ENCODE peak calls at places on chromosomes 12 and 14, in eight cellular contexts. R is spleen; L is thoracic aorta; Q is tibial artery; I is endodermal cell; D is CD8-positive, alpha-beta memory T cell; S is heart left ventricle; C is effector memory CD4-positive, alpha-beta T cell. O is an unnamed sample. For H3K36me3 and H3K4me1, the result is how much of the 10 kb centered on the place peaks cover.

GRCh38 chr12:127389923-127390322 is 877.0 kb upstream of the TMEM132C start:
- DNase-seq in L (no peak), Q (no peak), R (no peak), I (peak), D (no peak), S (no peak), C (no peak), O (no peak)

GRCh38 chr12:12562016-12562483 is 613 bp downstream of the DUSP16 start:
- DNase-seq in R (peak), Q (peak), I (peak), S (peak), D (peak), L (no peak), C (peak), O (peak)

GRCh38 chr14:105258846-105259245 is 10.5 kb downstream of the BTBD6 start:
- DNase-seq in S (no peak), I (no peak), Q (no peak), R (no peak), L (no peak), D (no peak), C (no peak), O (no peak)

GRCh38 chr14:100875126-100875525 is 28.4 kb downstream of the RTL1 start:
- DNase-seq in D (no peak), S (no peak), L (no peak), R (peak), I (no peak), C (no peak), Q (peak), O (peak)

GRCh38 chr14:41586237-41586636 is 20.4 kb upstream of the LRFN5 start:
- DNase-seq in S (no peak), D (no peak), R (no peak), C (no peak), Q (no peak), I (no peak), L (no peak), O (no peak)

GRCh38 chr12:131494141-131494733 is 216.7 kb upstream of the SFSWAP start:
- DNase-seq in R (no peak), L (no peak), D (no peak), S (no peak), C (no peak), Q (no peak), I (peak), O (no peak)

GRCh38 chr12:79555006-79555925 is 135.5 kb downstream of the PAWR start:
- DNase-seq in R (no peak), S (no peak), I (no peak), L (no peak), C (no peak), D (no peak), Q (no peak), O (no peak)

GRCh38 chr12:89469361-89469760 is 55.2 kb downstream of the GALNT4 start:
- DNase-seq in I (no peak), L (no peak), C (no peak), S (no peak), Q (no peak), R (no peak), D (no peak), O (no peak)

GRCh38 chr12:111446044-111446581 is 40.4 kb downstream of the SH2B3 start:
- DNase-seq in Q (peak), L (no peak), S (peak), C (no peak), I (peak), D (no peak), R (no peak), O (no peak)

GRCh38 chr12:14495326-14495725 is 72.4 kb downstream of the PLBD1 start:
- DNase-seq in C (no peak), D (no peak), Q (no peak), R (no peak), S (no peak), I (no peak), L (no peak), O (no peak)
- H3K36me3 ChIP-seq in C (half or more), D (half or more), Q (half or more), R (half or more), S (half or more), I (half or more), L (under half), O (half or more)

GRCh38 chr12:39380090-39380489 is 62.8 kb downstream of the KIF21A start:
- DNase-seq in R (no peak), Q (no peak), I (no peak), S (no peak), D (no peak), L (no peak), C (no peak), O (no peak)

GRCh38 chr12:39386335-39386734 is 56.6 kb downstream of the KIF21A start:
- DNase-seq in I (no peak), C (no peak), S (no peak), R (no peak), D (no peak), L (no peak), Q (no peak), O (no peak)

GRCh38 chr12:39378346-39378745 is 64.6 kb downstream of the KIF21A start:
- DNase-seq in C (no peak), I (no peak), S (no peak), L (no peak), D (no peak), Q (no peak), R (no peak), O (no peak)

DNA sequence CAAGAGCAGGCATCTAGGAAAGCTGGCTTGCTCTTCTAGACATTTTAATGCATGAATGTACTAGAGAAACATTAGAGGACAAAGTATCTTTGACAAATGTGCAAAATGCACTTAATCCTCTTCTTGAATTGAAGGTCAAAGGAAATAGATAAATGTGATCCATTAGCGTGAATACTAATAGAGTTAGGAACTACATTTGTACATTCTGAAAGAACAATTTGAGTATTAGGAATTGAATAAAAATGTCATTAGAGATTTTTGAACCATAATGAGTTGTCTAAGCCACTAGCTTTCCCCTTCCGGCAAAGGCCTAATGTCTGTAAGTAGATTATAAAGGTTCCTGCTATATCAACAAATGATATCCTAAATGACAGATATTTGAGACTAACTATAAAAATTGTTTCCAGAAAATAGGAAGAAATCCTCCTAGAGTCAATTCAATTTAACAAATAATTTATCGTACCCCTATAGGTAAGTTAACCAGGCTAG is 59.8 kb downstream of the KIF21A start:
- DNase-seq in S (no peak), I (no peak), Q (no peak), L (no peak), R (no peak), C (no peak), D (no peak), O (no peak)
- H3K4me1 ChIP-seq in S (under half), I (under half), Q (under half), L (under half), R (under half), C (under half), D (under half), O (under half)

GRCh38 chr14:68969278-68969677 is 9.8 kb downstream of the ACTN1 start:
- DNase-seq in S (no peak), I (peak), D (no peak), L (no peak), Q (no peak), C (no peak), R (peak), O (no peak)
- H3K36me3 ChIP-seq in S (under half), I (half or more), D (under half), L (under half), Q (under half), C (under half), R (under half), O (under half)

GRCh38 chr12:122392411-122392810 is 30.1 kb downstream of the CLIP1 start:
- DNase-seq in D (no peak), C (no peak), Q (peak), L (no peak), S (no peak), R (no peak), I (no peak), O (no peak)

GRCh38 chr12:122393822-122394221 is 28.6 kb downstream of the CLIP1 start:
- DNase-seq in L (no peak), Q (no peak), S (no peak), C (no peak), D (peak), I (no peak), R (no peak), O (no peak)

GRCh38 chr12:122399254-122399591 is 23.2 kb downstream of the CLIP1 start:
- DNase-seq in Q (no peak), S (no peak), C (no peak), D (no peak), I (no peak), L (no peak), R (no peak), O (no peak)

GRCh38 chr12:122395319-122395718 is 27.1 kb downstream of the CLIP1 start:
- DNase-seq in I (no peak), Q (peak), D (no peak), S (no peak), C (no peak), R (no peak), L (no peak), O (no peak)

DNA sequence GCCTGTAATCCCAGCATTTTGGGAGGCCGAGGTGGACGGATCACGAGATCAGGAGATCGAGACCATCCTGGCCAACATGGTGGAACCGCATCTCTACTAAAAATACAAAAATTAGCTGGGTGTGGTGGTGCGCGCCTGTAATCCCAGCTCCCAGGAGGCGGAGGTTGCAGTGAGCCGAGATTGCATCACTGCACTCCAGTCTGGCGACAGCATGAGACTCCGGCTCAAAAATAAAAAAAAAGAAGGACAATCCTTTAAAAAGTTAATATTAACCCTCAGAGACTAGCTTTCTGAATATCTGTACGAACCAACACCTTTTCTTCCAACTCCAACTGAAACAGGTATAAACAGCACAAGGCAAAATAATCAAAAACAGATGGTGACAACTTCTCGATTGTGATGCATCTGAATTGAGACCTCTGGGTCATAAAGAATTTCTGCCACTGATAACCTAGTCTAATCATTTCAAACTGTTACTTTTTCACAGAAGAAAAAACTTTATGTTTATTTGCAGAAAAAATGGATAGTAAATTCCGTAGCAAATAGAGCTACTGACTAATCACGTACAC is 27.8 kb downstream of the CLIP1 start:
- DNase-seq in C (no peak), I (no peak), S (no peak), Q (peak), R (no peak), L (no peak), D (no peak), O (peak)
- H3K4me1 ChIP-seq in C (under half), I (under half), S (under half), Q (under half), R (under half), L (under half), D (under half), O (under half)

GRCh38 chr12:57723630-57723962 is 14.9 kb downstream of the AGAP2 start:
- DNase-seq in R (no peak), Q (no peak), I (no peak), S (no peak), D (no peak), C (no peak), L (no peak), O (no peak)

GRCh38 chr12:57720606-57721595 is 17.6 kb downstream of the AGAP2 start:
- DNase-seq in C (no peak), D (no peak), R (no peak), I (no peak), Q (no peak), S (no peak), L (no peak), O (no peak)

GRCh38 chr12:57724936-57725740 is 13.4 kb downstream of the AGAP2 start:
- DNase-seq in C (no peak), R (no peak), I (peak), L (no peak), S (peak), D (no peak), Q (no peak), O (no peak)

GRCh38 chr12:57724003-57724935 is 14.3 kb downstream of the AGAP2 start:
- DNase-seq in I (peak), S (peak), L (no peak), C (no peak), R (no peak), Q (no peak), D (no peak), O (no peak)

DNA sequence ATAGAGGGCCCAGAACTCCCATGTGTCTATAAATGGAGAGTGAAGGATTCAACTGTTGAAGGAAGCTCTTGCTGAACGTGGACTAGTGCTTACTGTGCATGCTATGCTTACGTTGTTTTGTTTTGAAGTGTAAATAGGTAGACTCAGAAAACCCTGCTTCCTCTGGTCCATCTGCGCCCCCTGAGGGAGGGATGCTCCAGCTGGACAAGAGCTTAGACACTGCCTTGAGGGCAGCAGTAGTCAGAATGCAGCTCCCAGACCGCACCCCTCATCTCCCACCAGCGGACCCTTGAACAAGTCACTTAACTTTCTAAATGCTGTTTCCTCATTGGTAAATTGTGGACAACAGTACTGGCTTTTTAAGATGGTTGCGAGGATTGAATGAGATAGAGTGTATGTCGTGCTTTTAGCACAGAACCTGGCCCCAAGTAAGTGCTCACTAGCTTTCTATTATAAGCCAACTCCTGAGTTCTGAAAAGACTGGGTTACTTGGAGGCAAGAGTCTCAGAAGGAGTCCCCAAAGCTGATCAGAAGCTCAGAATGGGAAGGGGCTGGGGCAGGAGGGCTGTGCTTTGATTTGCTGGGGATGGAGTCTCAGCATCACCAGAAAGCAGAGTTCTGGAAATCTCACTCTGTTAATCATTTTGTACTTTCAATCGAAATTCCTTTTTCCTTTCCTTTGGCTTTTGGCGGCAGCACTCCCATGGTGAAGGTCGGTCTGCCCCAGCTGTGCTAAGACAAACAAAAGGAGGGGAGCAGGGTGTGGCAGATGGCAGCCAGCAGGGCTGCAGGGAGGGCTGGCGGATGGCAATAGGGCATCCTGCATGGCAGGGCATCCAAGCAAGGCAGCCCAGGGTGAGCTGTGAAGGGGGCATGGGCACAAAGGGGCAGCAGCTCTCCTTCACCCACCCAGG is 15.6 kb downstream of the AGAP2 start:
- DNase-seq in Q (no peak), L (no peak), D (no peak), S (no peak), R (no peak), I (peak), C (no peak), O (no peak)
- H3K36me3 ChIP-seq in Q (under half), L (under half), D (under half), S (half or more), R (half or more), I (under half), C (half or more), O (under half)

GRCh38 chr14:90674043-90674670 is 142.1 kb downstream of the TTC7B start:
- DNase-seq in S (no peak), R (no peak), Q (no peak), L (no peak), C (no peak), D (no peak), I (no peak), O (no peak)
- H3K4me1 ChIP-seq in S (under half), R (under half), Q (under half), L (under half), C (under half), D (under half), I (under half), O (under half)

GRCh38 chr14:55025948-55026347 is 951 bp downstream of the WDHD1 start:
- DNase-seq in S (no peak), C (no peak), L (no peak), Q (no peak), R (no peak), I (no peak), D (no peak), O (no peak)

GRCh38 chr14:55015006-55015405 is 11.9 kb downstream of the WDHD1 start:
- DNase-seq in C (no peak), Q (no peak), L (no peak), D (no peak), S (no peak), I (no peak), R (no peak), O (no peak)

GRCh38 chr14:55019968-55020554 is 6.8 kb downstream of the WDHD1 start:
- DNase-seq in L (no peak), R (no peak), D (no peak), C (no peak), Q (no peak), S (no peak), I (no peak), O (no peak)
- H3K36me3 ChIP-seq in L (under half), R (under half), D (under half), C (under half), Q (under half), S (under half), I (under half), O (under half)

GRCh38 chr12:92076106-92076505 is 69.5 kb downstream of the BTG1 start:
- DNase-seq in I (no peak), C (no peak), R (no peak), L (no peak), D (no peak), Q (no peak), S (no peak), O (no peak)

GRCh38 chr12:92075425-92075891 is 70.2 kb downstream of the BTG1 start:
- DNase-seq in C (no peak), R (no peak), Q (no peak), S (no peak), D (no peak), L (no peak), I (no peak), O (no peak)

GRCh38 chr12:92079054-92079385 is 66.6 kb downstream of the BTG1 start:
- DNase-seq in S (no peak), C (no peak), L (no peak), D (no peak), R (no peak), Q (no peak), I (no peak), O (no peak)

GRCh38 chr12:92078167-92079053 is 67.2 kb downstream of the BTG1 start:
- DNase-seq in Q (no peak), S (no peak), L (no peak), R (no peak), D (no peak), C (no peak), I (no peak), O (no peak)

DNA sequence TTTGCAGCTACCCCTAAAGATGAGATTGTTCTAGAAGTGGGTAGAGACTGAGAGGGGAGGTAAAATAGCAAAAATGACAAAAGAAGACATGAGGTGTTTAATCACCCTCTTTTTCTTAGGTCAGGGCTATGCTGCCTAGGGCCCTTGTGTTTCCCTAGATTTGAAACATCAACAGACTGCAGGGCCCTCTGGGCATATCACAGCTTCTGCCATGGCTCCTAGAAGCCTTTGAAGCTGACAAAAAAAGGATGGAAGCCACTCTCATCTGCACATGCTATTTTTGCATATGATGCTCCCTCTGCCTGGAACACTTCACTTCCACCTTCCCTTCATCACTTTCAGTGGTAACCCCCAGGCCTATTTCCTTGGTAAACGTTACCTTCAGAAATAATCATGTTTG is 68.1 kb downstream of the BTG1 start:
- DNase-seq in C (no peak), S (no peak), D (no peak), L (no peak), I (no peak), Q (no peak), R (no peak), O (no peak)
- H3K4me1 ChIP-seq in C (under half), S (under half), D (half or more), L (under half), I (under half), Q (under half), R (under half), O (half or more)

DNA sequence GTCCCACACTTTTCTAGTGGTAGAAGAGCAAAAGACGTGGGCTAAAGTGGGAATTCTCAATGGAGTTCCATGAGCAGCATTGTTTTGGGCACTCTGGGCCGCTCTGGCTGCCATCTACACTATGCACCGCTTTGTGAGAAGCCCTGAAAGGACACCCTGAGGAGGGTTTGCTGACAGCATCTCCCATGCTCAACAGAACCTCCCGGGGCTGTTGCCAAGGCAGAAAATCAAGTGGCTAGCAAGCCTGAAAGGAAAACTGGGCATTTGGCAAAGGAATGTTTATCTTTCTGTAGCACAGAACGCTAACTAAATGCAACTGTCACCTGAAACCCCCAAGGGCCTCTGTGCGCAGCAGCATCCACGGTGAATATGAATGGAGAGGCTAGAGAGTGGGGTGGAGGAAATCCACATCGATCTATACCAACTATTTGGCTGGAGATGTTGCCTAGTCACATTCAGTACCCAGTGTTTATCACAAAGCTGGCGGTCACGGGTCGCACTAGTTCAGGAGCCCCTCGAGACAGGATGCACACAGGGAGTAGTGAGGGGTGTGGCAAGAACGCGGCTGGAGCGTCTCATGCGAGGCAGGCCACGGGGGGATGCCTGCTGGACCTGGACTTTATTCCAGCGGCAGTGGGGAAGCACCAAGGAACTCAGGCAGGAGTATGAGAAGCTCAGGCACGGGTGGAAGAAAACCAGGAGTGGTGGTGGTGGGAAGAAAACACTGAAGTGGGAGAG is 14.2 kb downstream of the APPL2 start:
- DNase-seq in D (no peak), R (no peak), I (no peak), S (no peak), Q (no peak), C (no peak), L (no peak), O (no peak)
- H3K36me3 ChIP-seq in D (under half), R (under half), I (under half), S (half or more), Q (under half), C (under half), L (under half), O (under half)